ENCODE peak calls at places on chromosomes 6 and 20, in four cellular contexts. D, Z, W and I are unnamed samples.

GRCh38 chr6:152170313-152170701 is 362.8 kb downstream of the ESR1 start:
- DNase-seq in D (no peak), Z (no peak), W (no peak), I (no peak)

GRCh38 chr6:21111399-21111725 is 482.2 kb upstream of the SOX4 start:
- DNase-seq in Z (peak), D (peak), W (no peak), I (no peak)

GRCh38 chr20:44706371-44707258 is 8.6 kb upstream of the CCN5 start:
- DNase-seq in Z (no peak), W (no peak), D (no peak), I (no peak)

GRCh38 chr20:38547288-38547825 is 33.6 kb upstream of the ADIG start:
- DNase-seq in Z (no peak), W (no peak), D (no peak), I (no peak)

GRCh38 chr20:20930500-20930899 is 175.7 kb downstream of the LINC00237 start:
- DNase-seq in W (no peak), Z (no peak), D (no peak), I (no peak)

GRCh38 chr20:51022803-51023616 is at the start of gene KCNG1:
- DNase-seq in W (peak), D (no peak), Z (peak), I (peak)

GRCh38 chr20:11924923-11925322 is 7.2 kb downstream of the BTBD3 start:
- DNase-seq in Z (no peak), D (no peak), W (no peak), I (no peak)

GRCh38 chr20:50717974-50718761 is 13.2 kb upstream of the PARD6B start:
- DNase-seq in Z (peak), D (no peak), W (no peak), I (no peak)

GRCh38 chr6:32664354-32664753 is 2.1 kb downstream of the HLA-DQB1 start:
- DNase-seq in Z (no peak), D (no peak), W (no peak), I (no peak)

GRCh38 chr6:7050911-7051779 is 56.6 kb upstream of the RREB1 start:
- DNase-seq in D (no peak), W (no peak), Z (peak), I (peak)

GRCh38 chr6:13697857-13698256 is 13.8 kb downstream of the RANBP9 start:
- DNase-seq in Z (no peak), W (no peak), D (no peak), I (no peak)

DNA sequence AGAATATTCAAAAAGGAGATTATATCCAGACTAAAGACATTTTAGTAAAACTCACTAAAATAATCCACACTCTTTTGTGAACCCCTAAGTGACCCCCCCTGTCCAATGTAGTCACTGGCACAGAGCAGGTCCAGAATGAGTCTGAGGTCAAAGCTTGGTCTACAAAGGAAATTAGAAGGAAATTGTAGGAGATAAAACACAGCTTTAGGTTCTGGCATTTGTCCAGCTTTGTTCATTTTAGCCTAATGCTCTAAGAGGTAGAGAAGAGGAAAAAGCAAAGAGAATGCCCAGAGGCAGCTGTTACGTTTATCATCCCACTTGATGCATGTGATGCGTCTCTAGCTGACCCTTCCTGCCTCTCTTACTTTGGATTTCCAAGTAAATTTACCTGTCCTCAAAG is 62.6 kb downstream of the CNKSR3 start:
- DNase-seq in W (no peak), D (no peak), Z (no peak), I (no peak)
- TF ChIP-seq HMGXB4 in W (no peak), D (no peak), Z (no peak), I (no peak)

DNA sequence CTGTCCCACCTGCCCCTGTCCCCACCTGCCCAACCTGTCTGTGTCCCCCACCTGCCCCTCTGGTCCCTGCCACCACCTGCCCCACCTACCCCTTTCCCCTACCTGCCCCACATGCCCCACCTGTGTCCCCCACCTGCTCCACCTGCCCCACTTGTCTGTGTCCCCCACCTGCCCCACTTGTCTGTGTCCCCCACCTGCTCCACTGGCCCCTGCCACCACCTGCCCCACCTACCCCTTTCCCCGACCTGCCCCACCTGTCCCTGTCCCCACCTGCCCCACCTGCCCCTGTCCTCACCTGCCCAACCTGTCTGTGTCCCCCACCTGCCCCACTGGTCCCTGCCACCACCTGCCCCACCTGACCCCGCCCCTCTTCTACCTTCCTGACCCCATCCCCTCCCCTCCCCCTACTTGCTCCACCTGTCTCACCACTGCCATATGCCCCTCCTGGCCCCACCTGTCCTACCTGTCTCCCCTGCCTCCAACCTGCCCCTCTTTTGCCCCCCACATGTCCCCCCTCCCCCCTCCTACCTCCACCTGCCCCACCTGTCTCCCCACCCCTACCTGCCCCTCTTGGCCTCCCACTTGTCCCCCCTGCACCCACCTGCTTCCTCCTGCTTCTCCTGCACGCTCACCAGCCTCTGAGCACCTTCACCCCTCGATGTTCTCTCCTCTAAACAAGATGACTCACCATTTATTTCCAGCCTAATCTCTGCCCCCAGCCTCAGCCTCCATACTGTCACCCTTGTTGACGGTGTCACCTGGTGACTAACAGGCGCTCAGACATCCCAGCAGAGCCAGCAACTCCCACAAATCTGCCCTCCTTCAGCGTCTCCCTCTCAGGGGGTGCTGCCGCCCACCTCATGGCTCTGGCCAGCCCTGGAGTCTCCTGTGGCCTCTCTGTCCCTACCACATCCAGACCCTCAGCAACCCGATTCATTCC is 5.6 kb upstream of the MYT1 start:
- DNase-seq in D (no peak), W (no peak), Z (no peak), I (no peak)
- TF ChIP-seq HMGXB4 in D (no peak), W (no peak), Z (no peak), I (no peak)

DNA sequence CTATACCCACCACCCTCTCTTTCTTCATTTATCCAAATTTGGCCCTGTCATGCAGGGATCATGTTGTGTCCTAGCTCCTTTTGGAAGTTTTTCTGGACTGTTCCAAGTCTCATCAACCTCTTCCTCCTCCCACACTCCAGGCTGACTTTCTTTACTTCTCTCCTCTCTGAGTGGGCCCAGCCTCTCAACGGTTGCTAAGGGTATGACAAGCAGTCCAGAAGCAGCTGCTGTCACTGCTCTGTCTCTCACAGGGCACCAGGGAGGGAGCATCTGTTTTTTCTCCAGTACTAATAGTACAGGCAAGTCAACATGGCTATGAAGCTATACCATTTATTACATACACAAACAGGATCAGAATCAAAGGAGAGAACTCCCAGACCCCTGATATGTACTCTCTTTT is 8.2 kb downstream of the NT5DC1 start:
- DNase-seq in W (no peak), Z (no peak), D (no peak), I (no peak)
- TF ChIP-seq HMGXB4 in W (no peak), Z (no peak), D (no peak), I (no peak)

DNA sequence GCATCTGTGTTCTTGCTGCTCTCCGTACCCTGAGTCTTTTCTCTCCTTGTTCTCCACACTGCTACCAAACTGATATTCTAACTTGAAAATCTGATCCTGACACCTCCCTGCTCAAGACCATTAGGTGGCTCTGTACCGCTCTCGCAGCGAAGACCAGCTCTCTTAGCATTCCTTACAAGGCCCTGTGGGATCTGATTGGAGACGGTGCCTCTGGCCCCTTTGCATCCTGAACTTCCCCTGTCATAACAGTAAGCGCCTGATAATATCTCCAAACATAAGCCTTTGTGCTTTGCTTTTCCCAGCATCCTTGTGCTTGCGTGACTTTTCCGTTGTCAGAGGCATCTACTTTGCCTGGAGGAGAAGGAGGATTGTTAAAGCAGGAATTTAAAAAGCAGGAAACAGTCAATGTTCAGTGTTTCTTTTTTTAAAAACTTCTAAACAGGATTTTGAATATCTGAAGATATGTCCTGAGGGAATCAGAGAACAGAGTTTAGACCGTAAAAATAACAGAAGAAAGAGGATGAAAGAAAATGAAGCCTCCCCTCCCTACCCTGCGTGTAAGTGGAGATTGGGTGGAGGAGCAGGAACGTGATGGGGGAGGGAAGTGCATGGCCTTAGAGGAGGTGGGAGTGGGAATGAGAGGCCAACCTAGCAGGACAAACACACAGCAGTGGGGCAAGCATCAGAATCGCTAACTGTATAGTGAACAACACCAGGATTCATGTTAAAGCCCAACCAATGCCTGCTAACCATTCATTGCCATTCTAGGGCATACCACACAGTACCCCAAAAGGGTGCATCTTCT is 89.2 kb upstream of the STMND1 start:
- DNase-seq in W (no peak), D (no peak), Z (no peak), I (peak)
- TF ChIP-seq HMGXB4 in W (no peak), D (no peak), Z (no peak), I (no peak)

GRCh38 chr6:75204959-75205775 is 686 bp downstream of the COL12A1 start:
- DNase-seq in W (no peak), Z (peak), D (no peak), I (peak)
- TF ChIP-seq HMGXB4 in W (no peak), Z (no peak), D (no peak), I (no peak)

GRCh38 chr6:37779902-37780628 is 39.5 kb upstream of the ZFAND3 start:
- DNase-seq in Z (no peak), W (no peak), D (no peak), I (no peak)
- TF ChIP-seq HMGXB4 in Z (no peak), W (no peak), D (no peak), I (no peak)

GRCh38 chr6:45215759-45216158 is 112.4 kb upstream of the RUNX2 start:
- DNase-seq in W (no peak), D (no peak), Z (no peak), I (no peak)
- TF ChIP-seq HMGXB4 in W (no peak), D (no peak), Z (no peak), I (no peak)

GRCh38 chr6:161526794-161527193 is 252.9 kb upstream of the AGPAT4 start:
- DNase-seq in D (no peak), Z (no peak), W (no peak), I (no peak)
- TF ChIP-seq HMGXB4 in D (no peak), Z (no peak), W (no peak), I (no peak)